ENCODE peak calls at places on chromosomes 1 and 21, in five cellular contexts. H, J, D, R and Z are unnamed samples.

GRCh38 chr1:244833734-244834595 is 1.5 kb upstream of the COX20 start:
- DNase-seq in H (peak; percentile 69), J (peak; percentile 8), D (peak; percentile 69), R (peak; percentile 45), Z (peak; percentile 18)

GRCh38 chr1:205354259-205354904 is 2.3 kb downstream of the KLHDC8A start:
- DNase-seq in H (peak; percentile 42), J (no peak), D (peak; percentile 76), R (peak; percentile 9), Z (peak; percentile 22)

GRCh38 chr1:226990133-226990716 is 50.1 kb downstream of the COQ8A start:
- DNase-seq in H (no peak), J (no peak), D (no peak), R (no peak), Z (no peak)

GRCh38 chr1:95974586-95974985 is 740.6 kb downstream of the RWDD3 start:
- DNase-seq in H (no peak), J (no peak), D (peak; percentile 3), R (no peak), Z (no peak)

GRCh38 chr1:9671377-9672140 is 20.0 kb downstream of the PIK3CD start:
- DNase-seq in H (peak; percentile 85), J (no peak), D (peak; percentile 84), R (no peak), Z (no peak)

GRCh38 chr1:70487910-70488665 is 77.0 kb downstream of the CTH start:
- DNase-seq in H (peak; percentile 33), J (no peak), D (peak; percentile 34), R (no peak), Z (peak; percentile 15)

GRCh38 chr1:234960722-234961467 is 167.7 kb downstream of the TOMM20 start:
- DNase-seq in H (no peak), J (no peak), D (peak; percentile 67), R (no peak), Z (no peak)

GRCh38 chr1:34781844-34782391 is 904 bp downstream of the GJB3 start:
- DNase-seq in H (peak; percentile 72), J (no peak), D (no peak), R (no peak), Z (no peak)

GRCh38 chr1:34696230-34696629 is 58.6 kb upstream of the GJB5 start:
- DNase-seq in H (peak; percentile 62), J (no peak), D (no peak), R (no peak), Z (no peak)

GRCh38 chr1:201596101-201596868 is 57.4 kb downstream of the NAV1 start:
- DNase-seq in H (no peak), J (no peak), D (no peak), R (no peak), Z (no peak)

GRCh38 chr21:43268804-43269186 is 100.0 kb downstream of the CRYAA start:
- DNase-seq in H (no peak), J (no peak), D (no peak), R (no peak), Z (no peak)

GRCh38 chr1:19034721-19035120 is 78.2 kb upstream of the IFFO2 start:
- DNase-seq in H (no peak), J (no peak), D (no peak), R (no peak), Z (no peak)

GRCh38 chr1:230632273-230632873 is 9.9 kb upstream of the COG2 start:
- DNase-seq in H (peak; percentile 39), J (no peak), D (peak; percentile 24), R (no peak), Z (no peak)

GRCh38 chr1:239944666-239945065 is 147.0 kb upstream of the FMN2 start:
- DNase-seq in H (no peak), J (no peak), D (no peak), R (no peak), Z (no peak)

GRCh38 chr1:177181280-177181630 is 10.5 kb downstream of the BRINP2 start:
- DNase-seq in H (no peak), J (no peak), D (no peak), R (no peak), Z (no peak)

GRCh38 chr1:229440821-229441537 is 7.1 kb upstream of the ACTA1 start:
- DNase-seq in H (peak; percentile 78), J (no peak), D (peak; percentile 90), R (no peak), Z (no peak)

GRCh38 chr21:43933146-43933673 is 68.2 kb downstream of the AGPAT3 start:
- DNase-seq in H (no peak), J (no peak), D (no peak), R (no peak), Z (no peak)

GRCh38 chr1:13543927-13544556 is 30.2 kb upstream of the LRRC38 start:
- DNase-seq in H (no peak), J (no peak), D (no peak), R (peak; percentile 26), Z (peak; percentile 21)

GRCh38 chr1:201091256-201091655 is 21.0 kb downstream of the CACNA1S start:
- DNase-seq in H (no peak), J (no peak), D (no peak), R (no peak), Z (no peak)

GRCh38 chr21:38660333-38661295 is 145.1 kb upstream of the ETS2 start:
- DNase-seq in H (no peak), J (no peak), D (no peak), R (no peak), Z (no peak)

GRCh38 chr1:23751050-23751814 is 8.0 kb downstream of the ELOA start:
- DNase-seq in H (peak; percentile 54), J (no peak), D (peak; percentile 57), R (no peak), Z (no peak)

GRCh38 chr21:44709426-44710293 is 1.7 kb downstream of the TSPEAR start:
- DNase-seq in H (peak; percentile 82), J (no peak), D (peak; percentile 0), R (no peak), Z (no peak)

GRCh38 chr1:20358761-20359263 is 68.1 kb downstream of the VWA5B1 start:
- DNase-seq in H (peak; percentile 29), J (no peak), D (peak; percentile 61), R (no peak), Z (no peak)

GRCh38 chr1:199508653-199509052 is 518.9 kb upstream of the NR5A2 start:
- DNase-seq in H (peak; percentile 2), J (no peak), D (no peak), R (no peak), Z (no peak)

GRCh38 chr1:193538690-193539089 is 352.3 kb upstream of the B3GALT2 start:
- DNase-seq in H (no peak), J (no peak), D (no peak), R (no peak), Z (no peak)